ENCODE peak calls at places on chromosomes 4 and X, in six cellular contexts. D is IMR-90, T is neuronal stem cell, S is mesendoderm, L is H1, K is H9. N is an unnamed sample.

GRCh38 chrX:110944793-110945466 is 149.3 kb upstream of the CHRDL1 start:
- DNase-seq in D (no peak), T (peak), S (peak), L (no peak), K (peak), N (no peak)

GRCh38 chrX:68183612-68184214 is 249.6 kb downstream of the OPHN1 start:
- DNase-seq in D (peak), T (no peak), S (peak), L (no peak), K (no peak), N (peak)

GRCh38 chr4:15702941-15703403 is at the start of gene BST1:
- DNase-seq in D (peak), T (no peak), S (no peak), L (no peak), K (peak), N (no peak)

GRCh38 chr4:15054546-15054945 is 52.3 kb downstream of the CPEB2 start:
- DNase-seq in D (no peak), T (no peak), S (no peak), L (no peak), K (no peak), N (no peak)

GRCh38 chr4:81740492-81740891 is 268.8 kb upstream of the RASGEF1B start:
- DNase-seq in D (no peak), T (no peak), S (no peak), L (no peak), K (no peak), N (no peak)

GRCh38 chr4:102430511-102430910 is 70.6 kb upstream of the NFKB1 start:
- DNase-seq in D (peak), T (no peak), S (peak), L (no peak), K (no peak), N (peak)

GRCh38 chrX:119008122-119008744 is 33.8 kb downstream of the LONRF3 start:
- DNase-seq in D (peak), T (peak), S (peak), L (no peak), K (no peak), N (peak)

GRCh38 chr4:128600410-128600809 is 209.1 kb upstream of the JADE1 start:
- DNase-seq in D (peak), T (no peak), S (peak), L (no peak), K (no peak), N (peak)

GRCh38 chr4:154506253-154506652 is 14.7 kb upstream of the DCHS2 start:
- DNase-seq in D (peak), T (peak), S (peak), L (no peak), K (no peak), N (peak)

GRCh38 chr4:4289055-4289454 is 899 bp downstream of the LYAR start:
- DNase-seq in D (no peak), T (no peak), S (no peak), L (no peak), K (no peak), N (no peak)

GRCh38 chrX:138411048-138411447 is 300.5 kb downstream of the FGF13 start:
- DNase-seq in D (no peak), T (no peak), S (no peak), L (no peak), K (no peak), N (no peak)

GRCh38 chrX:3252744-3253143 is 93.7 kb downstream of the MXRA5 start:
- DNase-seq in D (no peak), T (no peak), S (no peak), L (no peak), K (no peak), N (peak)

GRCh38 chr4:183163135-183163534 is 64.1 kb downstream of the WWC2 start:
- DNase-seq in D (no peak), T (no peak), S (no peak), L (no peak), K (no peak), N (peak)
- H2BK15ac ChIP-seq in D (no peak), T (no peak), S (no peak), L (no peak), K (no peak), N (no peak)

DNA sequence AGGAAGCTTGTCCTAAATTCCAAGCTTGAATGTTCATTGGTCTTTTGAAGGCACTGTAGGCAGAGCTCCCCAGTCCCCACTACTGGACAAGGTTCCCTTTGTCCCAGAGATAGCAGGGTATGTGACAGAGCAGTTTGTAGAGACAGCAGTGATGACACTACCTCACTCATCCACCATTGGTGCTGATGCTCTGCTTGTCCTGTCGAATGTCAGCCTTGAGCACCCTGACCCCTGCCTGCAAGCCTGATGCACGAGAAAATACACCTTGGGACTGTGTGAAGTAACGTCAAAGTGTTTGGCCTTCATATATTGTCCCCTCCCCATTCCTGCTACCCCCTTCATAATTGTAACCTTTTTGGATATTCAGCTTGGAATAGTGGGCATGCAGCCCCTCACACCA is 188.9 kb upstream of the EOLA2 start:
- DNase-seq in D (no peak), T (no peak), S (peak), L (no peak), K (no peak), N (no peak)
- H2BK120ac ChIP-seq in D (no peak), T (no peak), S (no peak), L (no peak), K (no peak), N (no peak)

GRCh38 chr4:139524062-139524631 is 31.9 kb downstream of the SETD7 start:
- DNase-seq in D (peak), T (no peak), S (no peak), L (no peak), K (no peak), N (peak)
- H3K4me2 ChIP-seq in D (no peak), T (no peak), S (no peak), L (no peak), K (no peak), N (peak)

GRCh38 chr4:2074588-2074987 is 15.5 kb downstream of the NAT8L start:
- DNase-seq in D (no peak), T (no peak), S (no peak), L (no peak), K (peak), N (no peak)
- H2BK15ac ChIP-seq in D (no peak), T (no peak), S (no peak), L (no peak), K (no peak), N (no peak)

GRCh38 chr4:76892601-76893000 is 5.3 kb downstream of the SOWAHB start:
- DNase-seq in D (peak), T (no peak), S (no peak), L (no peak), K (no peak), N (no peak)
- H2BK120ac ChIP-seq in D (no peak), T (no peak), S (no peak), L (no peak), K (no peak), N (no peak)

GRCh38 chr4:52234539-52235174 is 183.6 kb downstream of the SPATA18 start:
- DNase-seq in D (peak), T (peak), S (peak), L (no peak), K (no peak), N (peak)
- H3K4me2 ChIP-seq in D (peak), T (no peak), S (no peak), L (no peak), K (no peak), N (no peak)

GRCh38 chr4:121140712-121141111 is 23.4 kb downstream of the TNIP3 start:
- DNase-seq in D (peak), T (no peak), S (peak), L (no peak), K (no peak), N (peak)
- H2BK15ac ChIP-seq in D (no peak), T (no peak), S (no peak), L (no peak), K (no peak), N (no peak)

GRCh38 chrX:133440081-133440796 is 24.9 kb upstream of the GPC4 start:
- DNase-seq in D (no peak), T (peak), S (peak), L (no peak), K (peak), N (no peak)

GRCh38 chrX:133444196-133444595 is 28.9 kb upstream of the GPC4 start:
- DNase-seq in D (no peak), T (no peak), S (no peak), L (no peak), K (no peak), N (no peak)

GRCh38 chrX:133440797-133441163 is 25.5 kb upstream of the GPC4 start:
- DNase-seq in D (no peak), T (no peak), S (no peak), L (no peak), K (peak), N (no peak)

GRCh38 chrX:133448512-133449076 is 33.3 kb upstream of the GPC4 start:
- DNase-seq in D (no peak), T (no peak), S (peak), L (no peak), K (no peak), N (peak)

DNA sequence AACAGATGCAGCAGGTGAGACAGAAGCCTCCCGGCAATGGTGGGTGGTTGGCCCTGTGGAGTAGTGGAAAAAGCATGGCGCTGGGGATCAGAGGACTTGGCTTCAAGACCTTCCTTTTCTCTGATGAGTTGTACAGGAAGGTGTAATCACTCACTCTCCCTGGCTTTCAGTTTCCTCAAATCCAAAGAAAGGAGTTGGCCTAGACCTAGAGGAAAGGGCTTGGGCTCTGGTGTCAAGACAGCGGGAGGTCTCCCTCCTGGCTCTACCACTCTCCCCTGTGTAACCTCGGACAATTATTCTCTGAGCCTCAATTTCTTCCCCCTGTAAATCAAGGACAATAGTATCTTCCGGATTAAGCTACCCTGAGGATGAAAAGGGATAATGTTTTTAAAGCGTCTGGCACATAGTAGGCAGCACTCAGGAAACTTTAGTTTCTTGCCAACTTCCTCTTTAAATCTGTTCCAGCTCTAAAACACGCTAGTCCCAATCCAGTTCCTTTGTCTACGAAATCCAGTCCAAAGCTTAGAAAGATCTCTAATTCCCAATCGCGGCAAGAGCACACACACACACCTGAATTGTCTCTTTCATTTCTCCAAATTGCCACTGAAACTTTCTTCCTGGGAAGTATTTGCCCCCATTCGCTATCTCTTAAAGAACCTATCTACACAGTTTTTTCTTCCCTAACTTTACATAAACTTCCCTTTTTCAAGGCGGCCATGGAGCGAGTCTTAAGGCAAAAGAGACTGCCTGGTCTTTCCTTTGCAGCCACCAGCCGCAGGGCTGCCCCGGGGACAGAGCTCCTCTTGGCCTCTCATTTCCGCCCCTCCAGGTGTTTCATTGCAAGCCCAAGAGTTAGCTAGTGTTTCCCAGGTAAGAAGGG is 29.9 kb upstream of the GPC4 start:
- DNase-seq in D (no peak), T (no peak), S (peak), L (no peak), K (peak), N (peak)
- H2BK120ac ChIP-seq in D (no peak), T (no peak), S (peak), L (no peak), K (no peak), N (no peak)

N was measured in mesenchymal stem cell.